ENCODE peak calls at places on chromosomes 1 and 21, in four cellular contexts. R is mesendoderm, U is IMR-90, K is H9. Q is an unnamed sample.

GRCh38 chr1:33494929-33495328 is 22.5 kb downstream of the ZSCAN20 start:
- DNase-seq in R (peak), U (no peak), K (no peak), Q (no peak)

GRCh38 chr21:32499249-32500055 is 85.9 kb downstream of the TCP10L start:
- DNase-seq in R (no peak), U (peak), K (no peak), Q (no peak)

GRCh38 chr21:41460578-41461527 is 34.8 kb downstream of the MX1 start:
- DNase-seq in R (peak), U (peak), K (peak), Q (peak)

GRCh38 chr1:201479331-201479730 is 10.3 kb upstream of the PHLDA3 start:
- DNase-seq in R (no peak), U (no peak), K (no peak), Q (no peak)

GRCh38 chr1:83055391-83056170 is 943.4 kb downstream of the TTLL7 start:
- DNase-seq in R (peak), U (no peak), K (no peak), Q (no peak)

GRCh38 chr1:21854751-21855131 is 42.7 kb downstream of the LDLRAD2 start:
- DNase-seq in R (no peak), U (no peak), K (no peak), Q (no peak)

GRCh38 chr1:119298687-119299086 is 69.9 kb upstream of the HAO2 start:
- DNase-seq in R (no peak), U (peak), K (no peak), Q (no peak)

GRCh38 chr1:19819701-19820100 is 4.6 kb upstream of the RNF186 start:
- DNase-seq in R (no peak), U (no peak), K (no peak), Q (no peak)

GRCh38 chr1:28102169-28102568 is 13.8 kb upstream of the EYA3 start:
- DNase-seq in R (no peak), U (no peak), K (no peak), Q (no peak)

GRCh38 chr1:28091043-28091781 is 2.8 kb upstream of the EYA3 start:
- DNase-seq in R (peak), U (peak), K (peak), Q (peak)

GRCh38 chr1:28096210-28097099 is 8.0 kb upstream of the EYA3 start:
- DNase-seq in R (no peak), U (no peak), K (no peak), Q (no peak)

GRCh38 chr1:28099050-28099769 is 10.8 kb upstream of the EYA3 start:
- DNase-seq in R (no peak), U (peak), K (no peak), Q (no peak)

GRCh38 chr1:28097100-28097472 is 8.7 kb upstream of the EYA3 start:
- DNase-seq in R (no peak), U (no peak), K (no peak), Q (no peak)
- H3K27ac ChIP-seq in R (no peak), U (no peak), K (no peak), Q (no peak)

GRCh38 chr1:150281221-150281757 is 1.1 kb upstream of the CIART start:
- DNase-seq in R (peak), U (peak), K (peak), Q (peak)

GRCh38 chr1:150283260-150283659 is 906 bp downstream of the CIART start:
- DNase-seq in R (no peak), U (no peak), K (no peak), Q (no peak)

GRCh38 chr1:150281758-150282557 is at the start of gene CIART:
- DNase-seq in R (peak), U (peak), K (peak), Q (peak)

GRCh38 chr1:150280138-150280707 is 2.1 kb upstream of the CIART start:
- DNase-seq in R (no peak), U (no peak), K (no peak), Q (no peak)

DNA sequence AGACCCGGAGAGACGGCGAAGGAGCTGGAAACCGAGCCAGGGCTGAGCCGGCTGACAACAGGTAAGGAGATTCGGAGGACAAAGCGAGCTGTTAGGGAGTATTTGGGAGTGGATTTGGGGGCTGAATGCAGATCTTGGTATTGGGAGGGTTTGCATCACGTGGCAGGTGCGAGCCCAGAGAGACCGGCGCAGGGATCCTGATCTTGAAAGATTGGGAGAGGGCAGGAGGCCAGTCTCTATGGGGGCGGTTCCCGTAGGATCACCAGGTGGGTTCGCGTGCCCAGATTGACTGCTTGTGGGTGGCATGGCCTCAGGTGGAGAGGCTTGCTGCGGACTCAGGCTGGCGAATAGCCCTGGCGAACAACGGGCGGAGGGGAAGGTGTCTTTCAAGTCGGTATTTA is 204 bp downstream of the CIART start:
- DNase-seq in R (no peak), U (peak), K (no peak), Q (no peak)
- H3K18ac ChIP-seq in R (no peak), U (no peak), K (peak), Q (peak)

DNA sequence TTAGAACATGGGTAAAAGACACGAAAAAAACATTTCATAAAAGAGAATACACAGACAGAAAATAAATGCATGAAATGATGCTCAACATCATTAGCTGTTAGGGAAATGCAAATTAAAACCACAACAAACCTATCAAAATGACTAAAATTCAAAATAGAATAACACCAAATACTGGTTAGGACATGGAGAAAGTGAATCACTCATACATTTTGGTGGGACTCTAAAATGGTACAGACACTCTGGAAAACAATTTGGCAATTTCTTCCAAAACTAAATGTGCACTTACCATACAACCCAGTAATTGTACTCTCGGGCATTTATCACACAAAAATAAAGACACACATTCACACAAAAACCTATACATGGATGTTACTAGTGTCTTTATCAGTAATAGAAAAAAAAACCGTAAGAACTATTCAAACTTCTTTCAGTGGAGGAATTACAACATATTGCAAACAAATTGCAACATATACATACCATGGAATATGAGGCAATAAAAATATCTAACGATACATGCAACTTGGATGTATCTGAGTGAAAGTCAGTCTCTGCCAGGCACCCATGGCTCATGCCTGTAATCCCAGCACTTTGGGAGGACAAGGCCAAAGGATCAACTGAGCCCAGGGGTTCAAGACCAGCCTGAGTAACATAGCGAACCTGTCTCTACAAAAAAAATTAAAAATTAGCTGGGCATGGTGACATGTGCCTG is 19.7 kb downstream of the HSF2BP start:
- DNase-seq in R (no peak), U (peak), K (no peak), Q (no peak)
- H3K27ac ChIP-seq in R (no peak), U (peak), K (no peak), Q (no peak)

GRCh38 chr1:11099310-11100148 is at the start of gene EXOSC10:
- DNase-seq in R (peak), U (peak), K (peak), Q (peak)
- H3K18ac ChIP-seq in R (peak), U (peak), K (peak), Q (peak)

GRCh38 chr1:54894271-54894670 is 7.3 kb upstream of the DHCR24 start:
- DNase-seq in R (no peak), U (no peak), K (no peak), Q (no peak)
- H3K27ac ChIP-seq in R (no peak), U (no peak), K (no peak), Q (no peak)